ENCODE peak calls at places on chromosome 3, in ten cellular contexts. One of them, this sample, is unnamed.

GRCh38 chr3:69086133-69086722 is 1.5 kb downstream of the ARL6IP5 start:
- DNase-seq in ACHN: peak; percentile 90
- DNase-seq in astrocyte of the spinal cord: peak; percentile 96
- DNase-seq in LHCN-M2: peak; percentile 94
- DNase-seq in lung: peak; percentile 89
- DNase-seq in SHP77: peak; percentile 74
- DNase-seq in A549: peak; percentile 36
- DNase-seq in B cell: peak; percentile 49
- DNase-seq in stimulated activated CD4-positive, alpha-beta T cell treated with anti-CD3 and anti-CD28 coated beads, Interleukin-15, amount 100 ng/mL, for 1 hour: no peak
- DNase-seq in NCI-H187: no peak
- DNase-seq in this sample: no peak

GRCh38 chr3:85475346-85475745 is 516.6 kb downstream of the CADM2 start:
- DNase-seq in astrocyte of the spinal cord: no peak
- DNase-seq in stimulated activated CD4-positive, alpha-beta T cell treated with anti-CD3 and anti-CD28 coated beads, Interleukin-15, amount 100 ng/mL, for 1 hour: no peak
- DNase-seq in lung: no peak
- DNase-seq in A549: no peak
- DNase-seq in B cell: no peak
- DNase-seq in ACHN: no peak
- DNase-seq in NCI-H187: no peak
- DNase-seq in SHP77: no peak
- DNase-seq in LHCN-M2: no peak
- DNase-seq in this sample: no peak

GRCh38 chr3:35666893-35667292 is 27.6 kb downstream of the ARPP21 start:
- DNase-seq in lung: no peak
- DNase-seq in B cell: no peak
- DNase-seq in SHP77: no peak
- DNase-seq in NCI-H187: no peak
- DNase-seq in A549: no peak
- DNase-seq in stimulated activated CD4-positive, alpha-beta T cell treated with anti-CD3 and anti-CD28 coated beads, Interleukin-15, amount 100 ng/mL, for 1 hour: no peak
- DNase-seq in LHCN-M2: peak; percentile 39
- DNase-seq in astrocyte of the spinal cord: no peak
- DNase-seq in ACHN: no peak
- DNase-seq in this sample: no peak

GRCh38 chr3:14625443-14625842 is 26.1 kb upstream of the CCDC174 start:
- DNase-seq in NCI-H187: no peak
- DNase-seq in B cell: no peak
- DNase-seq in SHP77: no peak
- DNase-seq in LHCN-M2: no peak
- DNase-seq in stimulated activated CD4-positive, alpha-beta T cell treated with anti-CD3 and anti-CD28 coated beads, Interleukin-15, amount 100 ng/mL, for 1 hour: no peak
- DNase-seq in ACHN: no peak
- DNase-seq in astrocyte of the spinal cord: no peak
- DNase-seq in A549: no peak
- DNase-seq in lung: no peak
- DNase-seq in this sample: no peak

GRCh38 chr3:154842546-154842945 is 237.6 kb upstream of the MME start:
- DNase-seq in LHCN-M2: no peak
- DNase-seq in stimulated activated CD4-positive, alpha-beta T cell treated with anti-CD3 and anti-CD28 coated beads, Interleukin-15, amount 100 ng/mL, for 1 hour: no peak
- DNase-seq in NCI-H187: no peak
- DNase-seq in astrocyte of the spinal cord: no peak
- DNase-seq in lung: no peak
- DNase-seq in ACHN: no peak
- DNase-seq in B cell: no peak
- DNase-seq in A549: no peak
- DNase-seq in SHP77: no peak
- DNase-seq in this sample: no peak

GRCh38 chr3:46692566-46692983 is 904 bp downstream of the ALS2CL start:
- DNase-seq in B cell: no peak
- DNase-seq in NCI-H187: no peak
- DNase-seq in LHCN-M2: no peak
- DNase-seq in A549: peak; percentile 36
- DNase-seq in lung: peak; percentile 92
- DNase-seq in SHP77: no peak
- DNase-seq in stimulated activated CD4-positive, alpha-beta T cell treated with anti-CD3 and anti-CD28 coated beads, Interleukin-15, amount 100 ng/mL, for 1 hour: no peak
- DNase-seq in astrocyte of the spinal cord: no peak
- DNase-seq in ACHN: peak; percentile 50
- DNase-seq in this sample: peak; percentile 86

GRCh38 chr3:39907981-39908380 is 98.6 kb downstream of the MYRIP start:
- DNase-seq in LHCN-M2: peak; percentile 35
- DNase-seq in astrocyte of the spinal cord: peak; percentile 28
- DNase-seq in B cell: no peak
- DNase-seq in lung: no peak
- DNase-seq in stimulated activated CD4-positive, alpha-beta T cell treated with anti-CD3 and anti-CD28 coated beads, Interleukin-15, amount 100 ng/mL, for 1 hour: no peak
- DNase-seq in SHP77: peak; percentile 9
- DNase-seq in NCI-H187: no peak
- DNase-seq in A549: no peak
- DNase-seq in ACHN: no peak
- DNase-seq in this sample: no peak

GRCh38 chr3:163878396-163878795 is 1199.9 kb downstream of the SI start:
- DNase-seq in astrocyte of the spinal cord: no peak
- DNase-seq in A549: no peak
- DNase-seq in B cell: no peak
- DNase-seq in ACHN: no peak
- DNase-seq in LHCN-M2: no peak
- DNase-seq in stimulated activated CD4-positive, alpha-beta T cell treated with anti-CD3 and anti-CD28 coated beads, Interleukin-15, amount 100 ng/mL, for 1 hour: no peak
- DNase-seq in SHP77: no peak
- DNase-seq in NCI-H187: no peak
- DNase-seq in lung: no peak
- DNase-seq in this sample: no peak

GRCh38 chr3:66609660-66610547 is 109.1 kb upstream of the LRIG1 start:
- DNase-seq in astrocyte of the spinal cord: peak; percentile 95
- DNase-seq in B cell: no peak
- DNase-seq in SHP77: peak; percentile 98
- DNase-seq in A549: no peak
- DNase-seq in NCI-H187: no peak
- DNase-seq in lung: no peak
- DNase-seq in LHCN-M2: no peak
- DNase-seq in ACHN: peak; percentile 40
- DNase-seq in stimulated activated CD4-positive, alpha-beta T cell treated with anti-CD3 and anti-CD28 coated beads, Interleukin-15, amount 100 ng/mL, for 1 hour: no peak
- DNase-seq in this sample: no peak

GRCh38 chr3:21654662-21655061 is 96.3 kb downstream of the ZNF385D start:
- DNase-seq in astrocyte of the spinal cord: peak; percentile 84
- DNase-seq in B cell: no peak
- DNase-seq in A549: no peak
- DNase-seq in lung: no peak
- DNase-seq in ACHN: no peak
- DNase-seq in stimulated activated CD4-positive, alpha-beta T cell treated with anti-CD3 and anti-CD28 coated beads, Interleukin-15, amount 100 ng/mL, for 1 hour: no peak
- DNase-seq in NCI-H187: no peak
- DNase-seq in SHP77: no peak
- DNase-seq in LHCN-M2: peak; percentile 53
- DNase-seq in this sample: no peak

This sample was measured in 8988T.